ENCODE peak calls at places on chromosomes 6 and 20, in nine cellular contexts. J is psoas muscle, B is brain microvascular endothelial cell, F is mammary epithelial cell, V is lower lobe of right lung, C is fibroblast of villous mesenchyme, K is mucosa of descending colon, P is GM12864, U is tibial nerve. O is an unnamed sample.

GRCh38 chr20:22567944-22568871 is 16.2 kb downstream of the FOXA2 start:
- DNase-seq in K (peak), V (peak), C (no peak), J (no peak), P (no peak), B (no peak), U (no peak), F (no peak), O (no peak)

GRCh38 chr6:165905744-165906143 is 242.7 kb upstream of the PDE10A start:
- DNase-seq in B (no peak), K (no peak), J (no peak), C (no peak), U (no peak), F (no peak), P (no peak), V (no peak), O (no peak)

GRCh38 chr6:137210903-137211302 is 8.3 kb downstream of the IFNGR1 start:
- DNase-seq in B (no peak), J (no peak), C (no peak), U (peak), F (no peak), P (no peak), K (no peak), V (no peak), O (peak)

GRCh38 chr6:106749611-106750010 is 120.2 kb downstream of the QRSL1 start:
- DNase-seq in U (no peak), B (no peak), K (no peak), C (no peak), V (no peak), F (peak), P (no peak), J (no peak), O (no peak)

GRCh38 chr6:4253604-4254211 is 118.3 kb upstream of the ECI2 start:
- DNase-seq in U (peak), P (no peak), K (peak), F (peak), V (no peak), J (no peak), C (peak), B (peak), O (peak)

GRCh38 chr20:33411136-33411690 is 9.9 kb upstream of the CDK5RAP1 start:
- DNase-seq in J (no peak), U (no peak), K (no peak), V (no peak), C (no peak), F (no peak), P (no peak), B (no peak), O (no peak)

GRCh38 chr6:132081338-132081737 is 130.2 kb upstream of the CCN2 start:
- DNase-seq in J (no peak), V (no peak), P (no peak), U (no peak), B (no peak), C (no peak), K (no peak), F (no peak), O (no peak)

GRCh38 chr6:916160-916559 is 223.2 kb upstream of the EXOC2 start:
- DNase-seq in P (no peak), K (no peak), F (no peak), C (no peak), U (no peak), B (no peak), V (no peak), J (no peak), O (no peak)

GRCh38 chr6:130913119-130913518 is 85.9 kb downstream of the SMLR1 start:
- DNase-seq in F (peak), C (no peak), J (no peak), V (no peak), P (peak), K (no peak), B (no peak), U (no peak), O (no peak)

GRCh38 chr20:61449916-61450315 is 197.9 kb downstream of the CDH4 start:
- DNase-seq in B (no peak), V (no peak), P (no peak), K (no peak), U (no peak), C (no peak), F (no peak), J (no peak), O (no peak)

GRCh38 chr6:3538536-3538935 is 81.7 kb upstream of the SLC22A23 start:
- DNase-seq in F (no peak), J (no peak), V (no peak), B (no peak), U (no peak), K (no peak), C (no peak), P (no peak), O (no peak)

GRCh38 chr20:62088258-62089127 is 22.8 kb upstream of the TAF4 start:
- DNase-seq in F (peak), P (no peak), J (no peak), V (no peak), B (peak), K (no peak), U (no peak), C (peak), O (peak)

GRCh38 chr20:3797592-3798404 is 1.7 kb downstream of the CDC25B start:
- DNase-seq in V (peak), F (peak), J (peak), U (no peak), B (no peak), K (peak), P (no peak), C (peak), O (no peak)

GRCh38 chr6:39466664-39467063 is 144.2 kb upstream of the KCNK16 start:
- DNase-seq in B (no peak), C (no peak), F (no peak), V (no peak), K (peak), J (no peak), P (no peak), U (no peak), O (no peak)

GRCh38 chr20:433300-433975 is 25.3 kb downstream of the RBCK1 start:
- DNase-seq in U (no peak), J (no peak), P (peak), V (no peak), C (no peak), B (no peak), F (peak), K (no peak), O (no peak)

GRCh38 chr6:44659676-44660170 is 272.2 kb downstream of the CDC5L start:
- DNase-seq in C (no peak), J (no peak), K (no peak), F (no peak), V (no peak), P (no peak), B (no peak), U (no peak), O (peak)

GRCh38 chr20:43984587-43984986 is 69.9 kb downstream of the TOX2 start:
- DNase-seq in C (no peak), P (no peak), V (no peak), U (no peak), J (no peak), B (no peak), K (peak), F (no peak), O (no peak)

GRCh38 chr6:136085370-136086115 is 164.6 kb downstream of the MTFR2 start:
- DNase-seq in U (no peak), V (no peak), P (no peak), K (no peak), B (no peak), J (no peak), F (no peak), C (no peak), O (peak)

GRCh38 chr6:163405412-163406309 is 8.9 kb upstream of the QKI start:
- DNase-seq in V (peak), J (peak), K (peak), P (no peak), B (no peak), C (peak), U (peak), F (no peak), O (peak)

GRCh38 chr6:167200806-167201205 is 43.0 kb upstream of the GPR31 start:
- DNase-seq in F (no peak), J (no peak), P (no peak), V (no peak), C (no peak), U (no peak), B (no peak), K (no peak), O (no peak)

GRCh38 chr20:24465730-24466129 is 3.7 kb upstream of the SYNDIG1 start:
- DNase-seq in K (no peak), C (no peak), V (no peak), U (no peak), J (no peak), F (peak), P (no peak), B (no peak), O (peak)

GRCh38 chr6:170405311-170405975 is 98.9 kb downstream of the FAM120B start:
- DNase-seq in F (peak), C (peak), J (no peak), V (no peak), K (no peak), U (no peak), P (no peak), B (peak), O (peak)

GRCh38 chr6:169158750-169159149 is 94.9 kb downstream of the THBS2 start:
- DNase-seq in F (no peak), V (no peak), B (no peak), J (no peak), K (no peak), C (no peak), U (no peak), P (no peak), O (no peak)

GRCh38 chr20:47233333-47234188 is 122.9 kb downstream of the ZMYND8 start:
- DNase-seq in J (no peak), P (no peak), U (no peak), V (no peak), B (no peak), C (peak), K (no peak), F (no peak), O (peak)

GRCh38 chr6:107711953-107712522 is 112.1 kb downstream of the SCML4 start:
- DNase-seq in B (no peak), V (no peak), C (no peak), P (no peak), U (no peak), J (no peak), F (no peak), K (no peak), O (peak)

GRCh38 chr20:52054123-52054522 is 137.5 kb downstream of the ZFP64 start:
- DNase-seq in B (no peak), J (no peak), C (no peak), U (no peak), F (no peak), P (no peak), K (peak), V (no peak), O (no peak)

GRCh38 chr20:59831901-59832240 is 101.6 kb downstream of the SYCP2 start:
- DNase-seq in V (no peak), K (no peak), C (no peak), J (peak), F (no peak), P (no peak), U (no peak), B (no peak), O (no peak)

GRCh38 chr20:59830107-59831023 is 103.1 kb downstream of the SYCP2 start:
- DNase-seq in J (no peak), F (peak), U (no peak), P (no peak), C (no peak), K (no peak), V (no peak), B (no peak), O (no peak)

GRCh38 chr20:59829415-59830106 is 103.9 kb downstream of the SYCP2 start:
- DNase-seq in U (no peak), C (no peak), J (no peak), B (no peak), K (no peak), V (no peak), P (no peak), F (no peak), O (no peak)

GRCh38 chr20:59832406-59833156 is 100.9 kb downstream of the SYCP2 start:
- DNase-seq in P (no peak), C (no peak), V (no peak), J (peak), F (no peak), B (no peak), K (no peak), U (no peak), O (no peak)

GRCh38 chr20:59831024-59831900 is 102.2 kb downstream of the SYCP2 start:
- DNase-seq in V (peak), F (peak), U (no peak), P (no peak), J (no peak), B (no peak), K (no peak), C (no peak), O (no peak)
- H3K4me3 ChIP-seq in V (no peak), F (no peak), U (no peak), P (no peak), J (no peak), B (no peak), K (no peak), C (no peak), O (no peak)

GRCh38 chr20:8227293-8227692 is 95.2 kb downstream of the PLCB1 start:
- DNase-seq in F (no peak), P (no peak), V (no peak), K (no peak), B (no peak), U (no peak), C (no peak), J (no peak), O (peak)
- TF ChIP-seq CTCF in F (no peak), P (no peak), V (no peak), K (no peak), B (no peak), U (no peak), C (no peak), J (no peak), O (no peak)

DNA sequence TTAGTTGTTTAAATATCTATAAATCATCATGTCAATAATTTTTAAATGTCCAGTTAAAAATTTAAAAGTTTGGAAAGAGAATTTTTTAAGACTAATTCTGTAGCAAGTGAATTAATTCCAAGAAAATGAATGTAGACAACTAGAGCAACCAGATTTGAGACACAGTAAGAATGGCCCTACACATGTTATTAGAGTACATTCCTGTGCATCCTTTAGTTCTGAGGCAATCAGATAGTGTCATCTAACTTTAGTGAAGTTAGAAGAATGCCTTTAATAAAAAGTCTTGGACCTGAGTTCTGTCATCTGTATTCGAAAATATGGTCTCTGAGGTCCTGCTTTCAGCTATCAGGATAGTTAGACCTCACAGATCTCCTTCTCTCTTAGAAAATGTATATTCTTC is 63.7 kb downstream of the HIVEP2 start:
- DNase-seq in V (no peak), C (no peak), J (no peak), P (no peak), K (no peak), B (no peak), U (no peak), F (no peak), O (no peak)
- H3K4me3 ChIP-seq in V (no peak), C (no peak), J (no peak), P (no peak), K (no peak), B (no peak), U (no peak), F (no peak), O (no peak)

GRCh38 chr6:52360601-52361346 is 1.2 kb upstream of the PAQR8 start:
- DNase-seq in F (no peak), U (no peak), J (no peak), P (no peak), K (no peak), V (no peak), C (peak), B (no peak), O (no peak)

GRCh38 chr6:52361945-52362442 is at the start of gene PAQR8:
- DNase-seq in F (peak), V (peak), K (peak), J (peak), U (peak), C (peak), P (no peak), B (peak), O (peak)

GRCh38 chr6:52363222-52363867 is 1.4 kb downstream of the PAQR8 start:
- DNase-seq in B (no peak), P (no peak), K (peak), U (no peak), C (no peak), J (no peak), V (no peak), F (no peak), O (no peak)

GRCh38 chr6:52361347-52361944 is 505 bp upstream of the PAQR8 start:
- DNase-seq in C (peak), K (peak), F (no peak), P (no peak), B (no peak), U (peak), V (peak), J (no peak), O (peak)

DNA sequence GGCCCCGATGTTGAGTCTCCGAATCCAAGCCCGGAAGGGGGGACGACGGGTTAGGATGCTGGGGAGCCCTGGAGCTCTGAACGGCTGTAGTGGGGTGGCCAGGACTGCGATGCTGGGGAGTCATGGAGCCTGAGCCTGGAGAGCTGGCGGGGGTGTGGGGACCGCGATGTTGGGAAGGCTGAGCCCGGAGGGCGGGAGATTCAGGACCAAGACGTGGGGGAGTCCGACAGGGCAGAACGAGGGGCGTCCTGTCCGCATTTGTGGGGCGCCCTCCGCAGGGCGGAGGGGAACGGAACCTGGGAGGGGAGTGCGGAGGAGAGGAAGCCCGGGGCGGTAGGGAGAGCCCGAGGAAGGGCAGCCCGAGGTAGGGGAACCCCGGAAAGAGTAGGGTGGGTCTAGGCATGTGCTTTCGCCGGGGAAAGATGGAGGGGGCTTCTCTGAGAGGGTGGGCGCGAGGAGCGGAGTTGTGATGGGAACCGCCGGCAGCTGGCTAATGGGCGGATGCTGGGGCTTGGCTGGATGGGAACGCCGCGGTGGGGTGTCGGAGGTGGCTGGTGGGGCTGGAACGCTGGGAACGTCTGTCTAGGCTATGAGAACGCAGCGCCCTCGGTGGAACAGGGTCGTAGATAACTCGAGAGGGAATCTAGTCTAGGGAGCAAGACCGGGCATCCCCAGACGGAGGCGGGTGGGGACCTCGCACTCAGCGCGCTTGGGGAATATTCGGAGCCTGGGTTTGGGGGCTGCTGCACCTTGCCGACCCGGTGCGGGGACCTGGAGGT is 681 bp downstream of the PAQR8 start:
- DNase-seq in V (peak), U (peak), J (peak), F (peak), C (no peak), B (peak), K (peak), P (no peak), O (no peak)
- TF ChIP-seq CTCF in V (no peak), U (no peak), J (no peak), F (no peak), C (peak), B (peak), K (no peak), P (peak), O (no peak)

GRCh38 chr6:25956231-25956630 is 6.4 kb upstream of the TRIM38 start:
- DNase-seq in V (no peak), B (no peak), P (no peak), F (no peak), U (no peak), K (no peak), J (no peak), C (no peak), O (no peak)
- H3K4me3 ChIP-seq in V (no peak), B (no peak), P (no peak), F (no peak), U (no peak), K (no peak), J (no peak), C (no peak), O (no peak)

GRCh38 chr6:12636336-12636735 is 80.2 kb upstream of the PHACTR1 start:
- DNase-seq in V (no peak), B (no peak), C (no peak), J (no peak), K (no peak), P (no peak), F (no peak), U (no peak), O (no peak)
- TF ChIP-seq CTCF in V (no peak), B (peak), C (no peak), J (no peak), K (no peak), P (peak), F (no peak), U (no peak), O (peak)

GRCh38 chr20:63829598-63829942 is 1.5 kb downstream of the ZBTB46 start:
- DNase-seq in K (no peak), U (no peak), P (no peak), C (no peak), J (no peak), V (no peak), B (no peak), F (no peak), O (no peak)

GRCh38 chr20:63828951-63829350 is 2.1 kb downstream of the ZBTB46 start:
- DNase-seq in J (no peak), C (no peak), V (no peak), F (no peak), P (no peak), U (no peak), K (no peak), B (no peak), O (no peak)

GRCh38 chr20:63829943-63830820 is 882 bp downstream of the ZBTB46 start:
- DNase-seq in C (peak), J (no peak), U (no peak), P (no peak), K (no peak), V (no peak), B (peak), F (peak), O (no peak)

GRCh38 chr20:63828124-63828523 is 2.9 kb downstream of the ZBTB46 start:
- DNase-seq in K (no peak), V (no peak), F (no peak), U (no peak), C (no peak), B (no peak), P (no peak), J (no peak), O (no peak)

GRCh38 chr20:63828545-63828944 is 2.5 kb downstream of the ZBTB46 start:
- DNase-seq in F (no peak), B (no peak), J (no peak), P (no peak), U (no peak), V (no peak), K (no peak), C (no peak), O (no peak)
- H3K4me3 ChIP-seq in F (no peak), B (no peak), J (peak), P (no peak), U (no peak), V (peak), K (no peak), C (peak), O (no peak)

DNA sequence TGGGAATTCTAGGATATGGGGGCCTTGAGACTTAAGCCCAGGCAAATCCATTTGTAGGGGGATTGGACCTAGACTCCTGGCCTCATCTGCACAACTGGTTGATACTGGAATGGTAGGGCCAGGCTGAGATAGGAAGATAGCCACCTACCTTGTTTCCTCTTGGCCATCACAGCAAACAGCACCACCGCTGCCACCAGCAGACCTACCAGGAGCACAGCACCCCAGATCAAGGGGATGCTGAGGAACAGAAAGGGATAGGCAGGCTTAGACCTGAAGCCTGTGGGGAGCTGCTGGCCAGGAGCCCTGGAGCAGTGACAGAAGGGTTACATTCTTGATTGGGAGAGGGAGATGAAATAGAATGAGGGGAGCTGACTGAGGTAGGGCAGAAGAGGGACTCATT is 3.5 kb downstream of the TREML1 start:
- DNase-seq in F (peak), J (no peak), K (no peak), B (no peak), P (no peak), V (no peak), U (no peak), C (no peak), O (no peak)
- TF ChIP-seq CTCF in F (no peak), J (no peak), K (no peak), B (peak), P (no peak), V (no peak), U (no peak), C (no peak), O (no peak)

GRCh38 chr6:28139860-28140500 is 1.7 kb upstream of the ZKSCAN8 start:
- DNase-seq in F (no peak), V (no peak), J (no peak), P (no peak), B (no peak), K (no peak), C (peak), U (no peak), O (no peak)
- H3K4me3 ChIP-seq in F (no peak), V (peak), J (peak), P (no peak), B (no peak), K (no peak), C (peak), U (no peak), O (no peak)